ENCODE peak calls at places on chromosomes 4 and X, in five cellular contexts. F is CD4-positive, CD25-positive, alpha-beta regulatory T cell; A is BJ; B is GM06990; V is sigmoid colon. Q is an unnamed sample.
A peak's percentile ranks its signal among the peaks of the same experiment; 100 is the strongest.

GRCh38 chr4:54971474-54971950 is 153.9 kb downstream of the KDR start:
- DNase-seq in B (no peak), A (no peak), V (no peak), F (peak; percentile 40), Q (peak; percentile 44)

GRCh38 chrX:102651242-102651967 is at the start of gene GPRASP1:
- DNase-seq in B (no peak), A (no peak), F (peak; percentile 20), V (peak; percentile 91), Q (no peak)

GRCh38 chrX:77742788-77743476 is 43.1 kb downstream of the ATRX start:
- DNase-seq in A (no peak), F (no peak), V (no peak), B (no peak), Q (no peak)

GRCh38 chrX:24364851-24365538 is 4.6 kb downstream of the SUPT20HL1 start:
- DNase-seq in B (no peak), V (no peak), F (no peak), A (no peak), Q (peak; percentile 64)

GRCh38 chrX:8273451-8273894 is 102.4 kb upstream of the VCX2 start:
- DNase-seq in B (no peak), F (no peak), A (no peak), V (no peak), Q (no peak)

GRCh38 chr4:21819086-21819485 is 129.5 kb downstream of the KCNIP4 start:
- DNase-seq in A (no peak), F (no peak), B (no peak), V (no peak), Q (no peak)

GRCh38 chr4:10157478-10158354 is 41.1 kb upstream of the WDR1 start:
- DNase-seq in F (peak; percentile 58), B (no peak), A (no peak), V (peak; percentile 86), Q (peak; percentile 74)

GRCh38 chr4:40825014-40825838 is 75.5 kb downstream of the NSUN7 start:
- DNase-seq in A (no peak), F (no peak), B (no peak), V (no peak), Q (no peak)

GRCh38 chr4:82710202-82710929 is 88.2 kb downstream of the SCD5 start:
- DNase-seq in A (no peak), B (no peak), V (no peak), F (no peak), Q (no peak)

GRCh38 chrX:23304881-23305280 is 29.8 kb upstream of the PTCHD1 start:
- DNase-seq in B (no peak), A (no peak), F (no peak), V (no peak), Q (no peak)

GRCh38 chr4:33025236-33025635 is 2305.1 kb downstream of the PCDH7 start:
- DNase-seq in A (no peak), B (no peak), V (no peak), F (no peak), Q (no peak)

GRCh38 chr4:140019619-140020367 is 134.2 kb downstream of the MAML3 start:
- DNase-seq in F (no peak), A (no peak), V (no peak), B (no peak), Q (no peak)

GRCh38 chrX:22603060-22603459 is 330.3 kb downstream of the CBLL2 start:
- DNase-seq in V (no peak), F (no peak), B (no peak), A (no peak), Q (no peak)

GRCh38 chr4:29581469-29581868 is 1138.7 kb upstream of the PCDH7 start:
- DNase-seq in V (peak; percentile 61), F (no peak), B (no peak), A (no peak), Q (no peak)

GRCh38 chrX:151860827-151861226 is 51.9 kb upstream of the MAGEA4 start:
- DNase-seq in B (no peak), V (no peak), A (no peak), F (no peak), Q (no peak)

GRCh38 chr4:185811509-185812364 is at the start of gene SORBS2:
- DNase-seq in F (no peak), B (peak; percentile 77), A (no peak), V (peak; percentile 73), Q (peak; percentile 47)

GRCh38 chrX:2820131-2820771 is 8.5 kb upstream of the GYG2 start:
- DNase-seq in F (no peak), B (no peak), V (no peak), A (no peak), Q (peak; percentile 56)

GRCh38 chr4:4260185-4260751 is 12.2 kb upstream of the TMEM128 start:
- DNase-seq in A (no peak), F (peak; percentile 80), B (peak; percentile 15), V (no peak), Q (peak; percentile 81)

GRCh38 chrX:28988246-28988645 is 401.0 kb downstream of the IL1RAPL1 start:
- DNase-seq in A (no peak), F (no peak), V (peak; percentile 58), B (no peak), Q (no peak)

GRCh38 chrX:121256653-121257052 is 209.2 kb downstream of the GLUD2 start:
- DNase-seq in F (no peak), B (no peak), V (no peak), A (no peak), Q (no peak)

GRCh38 chrX:53257670-53258423 is 23.5 kb downstream of the IQSEC2 start:
- DNase-seq in A (no peak), B (no peak), F (no peak), V (no peak), Q (no peak)

GRCh38 chr4:90137545-90137944 is 10.4 kb downstream of the CCSER1 start:
- DNase-seq in F (no peak), B (no peak), V (no peak), A (no peak), Q (no peak)

GRCh38 chrX:6363193-6363592 is 134.5 kb upstream of the NLGN4X start:
- DNase-seq in A (no peak), V (no peak), F (no peak), B (no peak), Q (no peak)

GRCh38 chr4:4918067-4918466 is 58.6 kb downstream of the MSX1 start:
- DNase-seq in F (no peak), B (no peak), V (no peak), A (no peak), Q (no peak)

GRCh38 chr4:8495803-8496202 is 55.2 kb downstream of the TRMT44 start:
- DNase-seq in A (no peak), V (no peak), F (no peak), B (no peak), Q (peak; percentile 8)

GRCh38 chrX:64996805-64997204 is 20.6 kb upstream of the ZC4H2 start:
- DNase-seq in V (no peak), B (no peak), A (no peak), F (no peak), Q (no peak)

GRCh38 chr4:1793940-1794808 is 1.1 kb downstream of the FGFR3 start:
- DNase-seq in F (no peak), V (no peak), B (no peak), A (no peak), Q (no peak)

GRCh38 chr4:1792832-1793495 is at the start of gene FGFR3:
- DNase-seq in V (no peak), A (no peak), F (peak; percentile 18), B (peak; percentile 35), Q (no peak)

GRCh38 chr4:1790005-1790404 is 3.1 kb upstream of the FGFR3 start:
- DNase-seq in V (no peak), B (no peak), F (no peak), A (no peak), Q (no peak)

GRCh38 chr4:1793496-1793840 is 375 bp downstream of the FGFR3 start:
- DNase-seq in V (no peak), B (no peak), F (peak; percentile 20), A (no peak), Q (no peak)

GRCh38 chr4:1792158-1792831 is 798 bp upstream of the FGFR3 start:
- DNase-seq in F (no peak), B (no peak), A (no peak), V (no peak), Q (no peak)
- H3K4me3 ChIP-seq in F (no peak overlapping the region), B (no peak overlapping the region), A (no peak overlapping the region), V (no peak overlapping the region), Q (no peak overlapping the region)

GRCh38 chrX:39176105-39176504 is 374.8 kb downstream of the MID1IP1 start:
- DNase-seq in A (no peak), V (no peak), B (no peak), F (no peak), Q (no peak)

GRCh38 chrX:39175418-39176057 is 374.3 kb downstream of the MID1IP1 start:
- DNase-seq in A (no peak), V (no peak), F (peak; percentile 39), B (no peak), Q (no peak)

GRCh38 chrX:39171686-39172085 is 370.4 kb downstream of the MID1IP1 start:
- DNase-seq in A (no peak), V (no peak), B (no peak), F (no peak), Q (no peak)

GRCh38 chrX:39170432-39170831 is 369.2 kb downstream of the MID1IP1 start:
- DNase-seq in V (no peak), F (no peak), B (no peak), A (no peak), Q (no peak)

DNA sequence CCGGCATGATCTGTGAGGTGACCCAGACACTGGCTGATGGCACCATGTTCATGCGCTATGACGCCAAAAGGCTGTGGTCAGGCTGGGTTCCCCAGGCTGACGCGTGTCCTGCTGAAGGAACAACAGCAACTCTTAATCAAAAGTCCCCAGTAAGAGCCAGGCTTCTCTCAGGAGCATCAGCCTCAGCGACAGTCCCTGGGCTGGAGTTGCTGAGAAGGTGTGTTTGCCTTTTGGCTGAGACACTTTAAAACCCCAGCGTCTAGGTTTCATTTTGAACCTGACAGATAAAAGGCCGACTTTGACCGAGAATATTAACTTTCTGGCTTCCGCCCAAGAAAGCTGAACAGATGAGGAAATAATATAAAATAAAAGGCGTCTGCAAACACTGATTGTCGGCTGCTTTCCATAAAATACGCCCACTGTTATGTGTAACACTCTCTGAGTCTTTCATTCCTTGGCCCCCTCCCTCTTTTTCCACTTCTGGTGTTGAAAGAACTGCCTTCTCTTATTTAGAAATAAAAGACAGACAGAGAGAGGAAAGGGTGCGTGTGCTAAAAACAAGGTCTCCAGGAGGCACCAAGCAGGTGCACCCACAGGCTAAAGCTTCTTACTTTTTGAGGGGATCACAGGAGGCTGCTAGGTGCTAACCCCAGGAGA is 373.6 kb downstream of the MID1IP1 start:
- DNase-seq in V (no peak), B (no peak), A (no peak), F (peak; percentile 74), Q (peak; percentile 64)
- H3K4me3 ChIP-seq in V (no peak overlapping the region), B (no peak overlapping the region), A (no peak overlapping the region), F (peak overlapping the region; percentile 67), Q (no peak overlapping the region)

GRCh38 chr4:182139481-182139880 is 103.7 kb upstream of the TENM3 start:
- DNase-seq in B (peak; percentile 6), F (no peak), V (no peak), A (no peak), Q (no peak)
- H3K4me3 ChIP-seq in B (peak overlapping the region; percentile 24), F (peak overlapping the region; percentile 54), V (peak overlapping the region; percentile 17), A (no peak overlapping the region), Q (no peak overlapping the region)

DNA sequence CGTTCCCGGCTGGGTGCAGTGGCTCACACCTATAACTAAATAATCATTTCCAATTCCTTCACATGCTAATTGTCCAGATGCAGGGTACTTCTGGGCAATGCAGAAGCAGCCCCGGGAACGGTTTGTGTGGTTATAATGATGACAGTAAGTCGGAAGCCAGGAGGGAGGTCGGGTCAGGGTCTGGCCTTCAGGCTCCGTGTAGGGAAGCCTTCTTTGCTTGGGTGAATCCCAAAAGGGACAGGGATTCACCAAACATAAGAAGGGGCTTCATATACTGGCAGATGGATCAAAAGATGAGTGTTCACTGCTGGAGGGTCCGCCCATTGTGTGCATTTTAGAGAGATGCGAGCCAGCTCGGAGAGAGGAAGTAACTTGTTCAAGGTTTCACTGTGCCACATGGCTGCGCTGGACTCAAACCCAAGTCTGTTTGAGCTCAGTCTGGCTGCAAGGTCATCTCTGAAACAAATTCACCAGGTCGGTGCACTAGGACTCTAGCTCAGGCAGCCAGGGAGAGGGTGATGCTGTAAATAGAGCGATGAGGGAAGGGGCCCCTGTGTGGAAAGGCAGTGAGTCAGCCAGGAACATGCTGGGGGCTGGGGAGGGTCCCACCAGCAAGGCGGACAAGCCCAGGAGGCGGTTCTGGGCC is 4.8 kb upstream of the KIAA0232 start:
- DNase-seq in A (no peak), B (no peak), V (no peak), F (peak; percentile 50), Q (no peak)
- H3K4me3 ChIP-seq in A (no peak overlapping the region), B (no peak overlapping the region), V (no peak overlapping the region), F (peak overlapping the region; percentile 52), Q (no peak overlapping the region)